ENCODE peak calls at places on chromosomes 13 and 19, in four cellular contexts. I, S, L and F are unnamed samples.

GRCh38 chr19:1725100-1726064 is 27.9 kb upstream of the ONECUT3 start:
- DNase-seq in L (peak; percentile 75), S (peak; percentile 44), I (peak; percentile 35), F (no peak)

GRCh38 chr13:33340631-33341030 is 55.1 kb upstream of the STARD13 start:
- DNase-seq in L (no peak), S (no peak), I (no peak), F (no peak)

GRCh38 chr13:76637651-76638111 is 248.5 kb downstream of the KCTD12 start:
- DNase-seq in I (peak; percentile 2), S (no peak), L (no peak), F (no peak)

GRCh38 chr13:79549355-79550106 is 68.6 kb downstream of the NDFIP2 start:
- DNase-seq in I (no peak), S (no peak), L (no peak), F (no peak)

GRCh38 chr13:112672651-112673284 is 17.1 kb upstream of the ATP11A start:
- DNase-seq in L (no peak), S (no peak), I (no peak), F (no peak)

GRCh38 chr13:51619614-51620013 is 35.4 kb downstream of the WDFY2 start:
- DNase-seq in L (no peak), I (peak; percentile 69), S (no peak), F (no peak)

GRCh38 chr19:32779082-32779481 is 59.5 kb downstream of the TDRD12 start:
- DNase-seq in I (no peak), L (no peak), S (no peak), F (no peak)

GRCh38 chr13:75787249-75787940 is 151.3 kb downstream of the LMO7 start:
- DNase-seq in L (no peak), S (no peak), I (peak; percentile 58), F (no peak)

GRCh38 chr13:36339600-36340155 is 6.5 kb downstream of the SPART start:
- DNase-seq in L (no peak), S (no peak), I (no peak), F (no peak)

GRCh38 chr19:15812059-15812722 is 3.3 kb downstream of the OR10H1 start:
- DNase-seq in I (peak; percentile 70), S (no peak), L (no peak), F (no peak)

GRCh38 chr19:4234142-4234861 is 5.0 kb downstream of the EBI3 start:
- DNase-seq in S (no peak), I (peak; percentile 62), L (no peak), F (no peak)

GRCh38 chr19:29714371-29714952 is 599 bp downstream of the C19orf12 start:
- DNase-seq in L (peak; percentile 34), S (no peak), I (no peak), F (no peak)

GRCh38 chr19:44757057-44757734 is 8.7 kb downstream of the BCL3 start:
- DNase-seq in L (peak; percentile 78), S (no peak), I (no peak), F (no peak)

GRCh38 chr19:49165111-49165750 is 7.6 kb downstream of the TRPM4 start:
- DNase-seq in S (no peak), I (no peak), L (no peak), F (no peak)

GRCh38 chr13:26914624-26915023 is 154.0 kb upstream of the GPR12 start:
- DNase-seq in S (no peak), L (no peak), I (peak; percentile 65), F (peak; percentile 38)

GRCh38 chr19:7650148-7650547 is 13.2 kb downstream of the STXBP2 start:
- DNase-seq in S (no peak), L (no peak), I (no peak), F (no peak)

GRCh38 chr13:30859326-30859725 is 46.7 kb upstream of the MEDAG start:
- DNase-seq in L (no peak), I (no peak), S (no peak), F (no peak)

GRCh38 chr13:23161176-23161825 is 19.5 kb upstream of the SGCG start:
- DNase-seq in L (no peak), I (no peak), S (no peak), F (no peak)

GRCh38 chr19:47755762-47756626 is 10.6 kb downstream of the NOP53 start:
- DNase-seq in I (no peak), S (no peak), L (peak; percentile 30), F (no peak)

GRCh38 chr13:67148219-67148583 is 81.9 kb downstream of the PCDH9 start:
- DNase-seq in S (no peak), I (no peak), L (no peak), F (no peak)

GRCh38 chr19:41753936-41754529 is 1.3 kb upstream of the CEACAM6 start:
- DNase-seq in L (no peak), I (peak; percentile 30), S (peak; percentile 79), F (no peak)

GRCh38 chr13:20609145-20609544 is 42.2 kb downstream of the IFT88 start:
- DNase-seq in L (no peak), I (peak; percentile 84), S (no peak), F (no peak)

GRCh38 chr19:51271015-51271600 is 20.2 kb downstream of the SIGLECL1 start:
- DNase-seq in S (no peak), L (peak; percentile 71), I (no peak), F (no peak)

GRCh38 chr13:107867701-107868661 is 347.4 kb downstream of the LIG4 start:
- DNase-seq in S (no peak), I (no peak), L (peak; percentile 78), F (peak; percentile 87)

GRCh38 chr19:45173816-45174215 is 4.2 kb downstream of the TRAPPC6A start:
- DNase-seq in L (no peak), S (no peak), I (peak; percentile 95), F (no peak)

GRCh38 chr19:55686311-55687050 is 11.5 kb downstream of the EPN1 start:
- DNase-seq in S (no peak), L (peak; percentile 70), I (no peak), F (peak; percentile 59)